ENCODE peak calls at places on chromosome 16, in nine cellular contexts. One of them, this sample, is unnamed.

GRCh38 chr16:87229230-87230192 is 87.7 kb downstream of the C16orf95 start:
- DNase-seq in progenitor cell of endocrine pancreas: no peak
- DNase-seq in T-helper 9 cell: no peak
- DNase-seq in activated naive CD8-positive, alpha-beta T cell treated with anti-CD3 and anti-CD28 coated beads for 36 hours: no peak
- DNase-seq in heart right ventricle: no peak
- DNase-seq in stimulated activated CD8-positive, alpha-beta memory T cell treated with anti-CD3 and anti-CD28 coated beads, Interleukin-12 subunit alpha, Interleukin-12 subunit beta, amount 100 ng/mL, for 1 hour: no peak
- DNase-seq in CD4-positive, alpha-beta T cell: no peak
- DNase-seq in activated T-cell treated with anti-CD3 and anti-CD28 coated beads for 1 hour: no peak
- DNase-seq in upper lobe of right lung: no peak
- DNase-seq in this sample: no peak

GRCh38 chr16:81429045-81429521 is 15.5 kb upstream of the CMIP start:
- DNase-seq in activated naive CD8-positive, alpha-beta T cell treated with anti-CD3 and anti-CD28 coated beads for 36 hours: no peak
- DNase-seq in upper lobe of right lung: no peak
- DNase-seq in CD4-positive, alpha-beta T cell: no peak
- DNase-seq in heart right ventricle: no peak
- DNase-seq in stimulated activated CD8-positive, alpha-beta memory T cell treated with anti-CD3 and anti-CD28 coated beads, Interleukin-12 subunit alpha, Interleukin-12 subunit beta, amount 100 ng/mL, for 1 hour: no peak
- DNase-seq in progenitor cell of endocrine pancreas: no peak
- DNase-seq in activated T-cell treated with anti-CD3 and anti-CD28 coated beads for 1 hour: no peak
- DNase-seq in T-helper 9 cell: no peak
- DNase-seq in this sample: no peak

GRCh38 chr16:83926726-83927397 is 26.2 kb upstream of the OSGIN1 start:
- DNase-seq in upper lobe of right lung: peak
- DNase-seq in progenitor cell of endocrine pancreas: peak
- DNase-seq in activated T-cell treated with anti-CD3 and anti-CD28 coated beads for 1 hour: peak
- DNase-seq in activated naive CD8-positive, alpha-beta T cell treated with anti-CD3 and anti-CD28 coated beads for 36 hours: peak
- DNase-seq in CD4-positive, alpha-beta T cell: peak
- DNase-seq in stimulated activated CD8-positive, alpha-beta memory T cell treated with anti-CD3 and anti-CD28 coated beads, Interleukin-12 subunit alpha, Interleukin-12 subunit beta, amount 100 ng/mL, for 1 hour: peak
- DNase-seq in heart right ventricle: peak
- DNase-seq in T-helper 9 cell: peak
- DNase-seq in this sample: peak

GRCh38 chr16:68707341-68708152 is 29.5 kb upstream of the CDH1 start:
- DNase-seq in heart right ventricle: peak
- DNase-seq in T-helper 9 cell: no peak
- DNase-seq in upper lobe of right lung: peak
- DNase-seq in activated T-cell treated with anti-CD3 and anti-CD28 coated beads for 1 hour: no peak
- DNase-seq in activated naive CD8-positive, alpha-beta T cell treated with anti-CD3 and anti-CD28 coated beads for 36 hours: no peak
- DNase-seq in progenitor cell of endocrine pancreas: no peak
- DNase-seq in CD4-positive, alpha-beta T cell: no peak
- DNase-seq in stimulated activated CD8-positive, alpha-beta memory T cell treated with anti-CD3 and anti-CD28 coated beads, Interleukin-12 subunit alpha, Interleukin-12 subunit beta, amount 100 ng/mL, for 1 hour: no peak
- DNase-seq in this sample: no peak

GRCh38 chr16:25893332-25893731 is 201.6 kb downstream of the HS3ST4 start:
- DNase-seq in stimulated activated CD8-positive, alpha-beta memory T cell treated with anti-CD3 and anti-CD28 coated beads, Interleukin-12 subunit alpha, Interleukin-12 subunit beta, amount 100 ng/mL, for 1 hour: no peak
- DNase-seq in upper lobe of right lung: no peak
- DNase-seq in CD4-positive, alpha-beta T cell: no peak
- DNase-seq in activated T-cell treated with anti-CD3 and anti-CD28 coated beads for 1 hour: no peak
- DNase-seq in activated naive CD8-positive, alpha-beta T cell treated with anti-CD3 and anti-CD28 coated beads for 36 hours: no peak
- DNase-seq in T-helper 9 cell: no peak
- DNase-seq in progenitor cell of endocrine pancreas: no peak
- DNase-seq in heart right ventricle: no peak
- DNase-seq in this sample: no peak

GRCh38 chr16:67865318-67865717 is 7.5 kb upstream of the EDC4 start:
- DNase-seq in CD4-positive, alpha-beta T cell: no peak
- DNase-seq in T-helper 9 cell: no peak
- DNase-seq in activated naive CD8-positive, alpha-beta T cell treated with anti-CD3 and anti-CD28 coated beads for 36 hours: no peak
- DNase-seq in progenitor cell of endocrine pancreas: no peak
- DNase-seq in heart right ventricle: no peak
- DNase-seq in stimulated activated CD8-positive, alpha-beta memory T cell treated with anti-CD3 and anti-CD28 coated beads, Interleukin-12 subunit alpha, Interleukin-12 subunit beta, amount 100 ng/mL, for 1 hour: no peak
- DNase-seq in activated T-cell treated with anti-CD3 and anti-CD28 coated beads for 1 hour: no peak
- DNase-seq in upper lobe of right lung: no peak
- DNase-seq in this sample: no peak

GRCh38 chr16:64539811-64540210 is 582.1 kb downstream of the CDH11 start:
- DNase-seq in activated T-cell treated with anti-CD3 and anti-CD28 coated beads for 1 hour: no peak
- DNase-seq in stimulated activated CD8-positive, alpha-beta memory T cell treated with anti-CD3 and anti-CD28 coated beads, Interleukin-12 subunit alpha, Interleukin-12 subunit beta, amount 100 ng/mL, for 1 hour: no peak
- DNase-seq in CD4-positive, alpha-beta T cell: no peak
- DNase-seq in heart right ventricle: no peak
- DNase-seq in activated naive CD8-positive, alpha-beta T cell treated with anti-CD3 and anti-CD28 coated beads for 36 hours: no peak
- DNase-seq in progenitor cell of endocrine pancreas: no peak
- DNase-seq in T-helper 9 cell: no peak
- DNase-seq in upper lobe of right lung: no peak
- DNase-seq in this sample: no peak

GRCh38 chr16:86836503-86837125 is 258.3 kb downstream of the FOXL1 start:
- DNase-seq in heart right ventricle: no peak
- DNase-seq in activated naive CD8-positive, alpha-beta T cell treated with anti-CD3 and anti-CD28 coated beads for 36 hours: no peak
- DNase-seq in upper lobe of right lung: no peak
- DNase-seq in activated T-cell treated with anti-CD3 and anti-CD28 coated beads for 1 hour: no peak
- DNase-seq in progenitor cell of endocrine pancreas: no peak
- DNase-seq in T-helper 9 cell: no peak
- DNase-seq in CD4-positive, alpha-beta T cell: no peak
- DNase-seq in stimulated activated CD8-positive, alpha-beta memory T cell treated with anti-CD3 and anti-CD28 coated beads, Interleukin-12 subunit alpha, Interleukin-12 subunit beta, amount 100 ng/mL, for 1 hour: no peak
- DNase-seq in this sample: no peak

GRCh38 chr16:69408451-69408850 is 16.0 kb upstream of the CYB5B start:
- DNase-seq in stimulated activated CD8-positive, alpha-beta memory T cell treated with anti-CD3 and anti-CD28 coated beads, Interleukin-12 subunit alpha, Interleukin-12 subunit beta, amount 100 ng/mL, for 1 hour: no peak
- DNase-seq in CD4-positive, alpha-beta T cell: no peak
- DNase-seq in heart right ventricle: no peak
- DNase-seq in upper lobe of right lung: no peak
- DNase-seq in T-helper 9 cell: no peak
- DNase-seq in activated T-cell treated with anti-CD3 and anti-CD28 coated beads for 1 hour: no peak
- DNase-seq in activated naive CD8-positive, alpha-beta T cell treated with anti-CD3 and anti-CD28 coated beads for 36 hours: no peak
- DNase-seq in progenitor cell of endocrine pancreas: no peak
- DNase-seq in this sample: no peak

GRCh38 chr16:52574105-52574437 is 27.1 kb upstream of the TOX3 start:
- DNase-seq in progenitor cell of endocrine pancreas: no peak
- DNase-seq in heart right ventricle: no peak
- DNase-seq in activated T-cell treated with anti-CD3 and anti-CD28 coated beads for 1 hour: no peak
- DNase-seq in upper lobe of right lung: no peak
- DNase-seq in stimulated activated CD8-positive, alpha-beta memory T cell treated with anti-CD3 and anti-CD28 coated beads, Interleukin-12 subunit alpha, Interleukin-12 subunit beta, amount 100 ng/mL, for 1 hour: no peak
- DNase-seq in CD4-positive, alpha-beta T cell: no peak
- DNase-seq in activated naive CD8-positive, alpha-beta T cell treated with anti-CD3 and anti-CD28 coated beads for 36 hours: no peak
- DNase-seq in T-helper 9 cell: no peak
- DNase-seq in this sample: no peak

GRCh38 chr16:85961988-85962915 is 63.3 kb downstream of the IRF8 start:
- DNase-seq in heart right ventricle: no peak
- DNase-seq in CD4-positive, alpha-beta T cell: no peak
- DNase-seq in T-helper 9 cell: no peak
- DNase-seq in activated naive CD8-positive, alpha-beta T cell treated with anti-CD3 and anti-CD28 coated beads for 36 hours: no peak
- DNase-seq in upper lobe of right lung: no peak
- DNase-seq in activated T-cell treated with anti-CD3 and anti-CD28 coated beads for 1 hour: no peak
- DNase-seq in stimulated activated CD8-positive, alpha-beta memory T cell treated with anti-CD3 and anti-CD28 coated beads, Interleukin-12 subunit alpha, Interleukin-12 subunit beta, amount 100 ng/mL, for 1 hour: no peak
- DNase-seq in progenitor cell of endocrine pancreas: no peak
- DNase-seq in this sample: no peak

GRCh38 chr16:62149646-62150045 is 113.4 kb upstream of the CDH8 start:
- DNase-seq in CD4-positive, alpha-beta T cell: no peak
- DNase-seq in upper lobe of right lung: no peak
- DNase-seq in progenitor cell of endocrine pancreas: no peak
- DNase-seq in heart right ventricle: no peak
- DNase-seq in stimulated activated CD8-positive, alpha-beta memory T cell treated with anti-CD3 and anti-CD28 coated beads, Interleukin-12 subunit alpha, Interleukin-12 subunit beta, amount 100 ng/mL, for 1 hour: no peak
- DNase-seq in T-helper 9 cell: no peak
- DNase-seq in activated naive CD8-positive, alpha-beta T cell treated with anti-CD3 and anti-CD28 coated beads for 36 hours: no peak
- DNase-seq in activated T-cell treated with anti-CD3 and anti-CD28 coated beads for 1 hour: no peak
- DNase-seq in this sample: no peak

GRCh38 chr16:52705192-52705591 is 158.2 kb upstream of the TOX3 start:
- DNase-seq in stimulated activated CD8-positive, alpha-beta memory T cell treated with anti-CD3 and anti-CD28 coated beads, Interleukin-12 subunit alpha, Interleukin-12 subunit beta, amount 100 ng/mL, for 1 hour: no peak
- DNase-seq in T-helper 9 cell: no peak
- DNase-seq in activated naive CD8-positive, alpha-beta T cell treated with anti-CD3 and anti-CD28 coated beads for 36 hours: no peak
- DNase-seq in activated T-cell treated with anti-CD3 and anti-CD28 coated beads for 1 hour: no peak
- DNase-seq in upper lobe of right lung: no peak
- DNase-seq in progenitor cell of endocrine pancreas: no peak
- DNase-seq in CD4-positive, alpha-beta T cell: no peak
- DNase-seq in heart right ventricle: no peak
- DNase-seq in this sample: no peak

GRCh38 chr16:80932725-80933124 is 74.0 kb downstream of the CMC2 start:
- DNase-seq in upper lobe of right lung: no peak
- DNase-seq in stimulated activated CD8-positive, alpha-beta memory T cell treated with anti-CD3 and anti-CD28 coated beads, Interleukin-12 subunit alpha, Interleukin-12 subunit beta, amount 100 ng/mL, for 1 hour: no peak
- DNase-seq in progenitor cell of endocrine pancreas: no peak
- DNase-seq in activated T-cell treated with anti-CD3 and anti-CD28 coated beads for 1 hour: no peak
- DNase-seq in T-helper 9 cell: no peak
- DNase-seq in CD4-positive, alpha-beta T cell: no peak
- DNase-seq in activated naive CD8-positive, alpha-beta T cell treated with anti-CD3 and anti-CD28 coated beads for 36 hours: no peak
- DNase-seq in heart right ventricle: peak
- DNase-seq in this sample: no peak

GRCh38 chr16:23967775-23968571 is 132.2 kb downstream of the PRKCB start:
- DNase-seq in stimulated activated CD8-positive, alpha-beta memory T cell treated with anti-CD3 and anti-CD28 coated beads, Interleukin-12 subunit alpha, Interleukin-12 subunit beta, amount 100 ng/mL, for 1 hour: no peak
- DNase-seq in CD4-positive, alpha-beta T cell: no peak
- DNase-seq in heart right ventricle: no peak
- DNase-seq in T-helper 9 cell: no peak
- DNase-seq in upper lobe of right lung: no peak
- DNase-seq in activated naive CD8-positive, alpha-beta T cell treated with anti-CD3 and anti-CD28 coated beads for 36 hours: no peak
- DNase-seq in activated T-cell treated with anti-CD3 and anti-CD28 coated beads for 1 hour: no peak
- DNase-seq in progenitor cell of endocrine pancreas: no peak
- DNase-seq in this sample: no peak